ENCODE peak calls at places on chromosomes 11 and 22, in nine cellular contexts. F is spleen, K is HCT116, Z is adrenal gland, E is ovary, B is uterus, A is stomach, T is transverse colon, D is IMR-90. I is an unnamed sample.
A peak's percentile ranks its signal among the peaks of the same experiment; 100 is the strongest.

GRCh38 chr22:49590851-49591445 is 236.7 kb downstream of the BRD1 start:
- DNase-seq in B (no peak), E (no peak), F (no peak), T (peak; percentile 3), Z (no peak), D (no peak), A (no peak), K (no peak), I (no peak)

GRCh38 chr22:39277135-39277607 is 32.4 kb upstream of the PDGFB start:
- DNase-seq in F (no peak), Z (no peak), A (no peak), B (no peak), D (peak; percentile 92), K (no peak), E (no peak), T (no peak), I (no peak)

GRCh38 chr11:113141010-113141409 is 173.4 kb upstream of the TTC12 start:
- DNase-seq in D (no peak), F (no peak), A (no peak), K (no peak), Z (no peak), T (no peak), B (no peak), E (no peak), I (no peak)

GRCh38 chr11:64765841-64766682 is 6.3 kb upstream of the PYGM start:
- DNase-seq in K (no peak), A (no peak), E (no peak), F (peak; percentile 78), D (no peak), Z (peak; percentile 53), B (no peak), T (no peak), I (no peak)

GRCh38 chr11:62687508-62688396 is 1.6 kb downstream of the LRRN4CL start:
- DNase-seq in D (no peak), K (no peak), E (no peak), T (no peak), B (no peak), F (no peak), A (no peak), Z (no peak), I (no peak)

GRCh38 chr22:32997295-32997694 is 60.9 kb downstream of the SYN3 start:
- DNase-seq in B (no peak), E (no peak), K (no peak), F (no peak), T (no peak), Z (no peak), D (no peak), A (no peak), I (no peak)

GRCh38 chr11:45180888-45181594 is 34.6 kb downstream of the PRDM11 start:
- DNase-seq in Z (peak; percentile 66), T (peak; percentile 76), K (peak; percentile 31), D (peak; percentile 41), A (peak; percentile 71), F (no peak), E (peak; percentile 84), B (peak; percentile 77), I (peak; percentile 42)

GRCh38 chr22:21447694-21448402 is 19.3 kb upstream of the TMEM191C start:
- DNase-seq in E (no peak), T (no peak), B (peak; percentile 11), F (peak; percentile 55), D (no peak), Z (no peak), A (peak; percentile 21), K (no peak), I (no peak)

GRCh38 chr11:96019810-96020747 is 96.2 kb upstream of the MTMR2 start:
- DNase-seq in Z (no peak), T (no peak), F (no peak), K (no peak), B (no peak), E (no peak), A (no peak), D (no peak), I (no peak)

DNA sequence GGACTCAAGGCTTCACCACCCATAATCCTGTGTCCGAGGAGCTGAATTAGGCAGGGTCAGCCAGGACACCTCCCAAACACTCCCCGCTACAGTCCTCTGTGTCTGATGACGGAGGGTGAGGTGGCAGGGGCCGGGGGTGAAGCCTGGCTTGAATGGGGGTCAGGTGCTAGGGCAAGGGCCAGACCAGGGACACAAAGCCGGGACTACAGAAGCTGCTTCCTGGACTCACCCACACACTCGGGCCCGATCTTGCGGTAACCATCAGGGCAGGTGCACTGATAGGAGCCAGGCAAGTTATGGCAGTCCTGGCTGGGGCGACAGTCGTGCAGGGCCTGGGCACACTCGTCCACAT is 2.3 kb downstream of the EFEMP2 start:
- DNase-seq in Z (no peak), F (peak; percentile 80), T (no peak), E (peak; percentile 21), B (no peak), D (no peak), K (no peak), A (no peak), I (no peak)
- TF ChIP-seq POLR2A in Z (no peak), F (no peak), T (no peak), E (no peak), B (no peak), D (no peak), K (no peak), A (no peak), I (no peak)

GRCh38 chr22:48080304-48081165 is 1318.1 kb downstream of the TBC1D22A start:
- DNase-seq in A (no peak), D (no peak), B (no peak), K (no peak), F (no peak), T (no peak), E (no peak), Z (no peak), I (no peak)

GRCh38 chr22:48084041-48084748 is 1321.7 kb downstream of the TBC1D22A start:
- DNase-seq in Z (no peak), B (no peak), D (no peak), A (no peak), E (no peak), F (peak; percentile 69), T (no peak), K (no peak), I (no peak)

GRCh38 chr22:48083502-48083901 is 1321.1 kb downstream of the TBC1D22A start:
- DNase-seq in B (no peak), K (no peak), Z (no peak), D (no peak), F (peak; percentile 54), E (no peak), T (no peak), A (no peak), I (no peak)

GRCh38 chr22:48081281-48081680 is 1318.8 kb downstream of the TBC1D22A start:
- DNase-seq in A (no peak), B (no peak), E (no peak), Z (no peak), T (no peak), D (no peak), K (no peak), F (no peak), I (no peak)

GRCh38 chr22:48082284-48082683 is 1319.8 kb downstream of the TBC1D22A start:
- DNase-seq in T (no peak), Z (no peak), D (no peak), B (no peak), A (no peak), F (peak; percentile 54), E (no peak), K (no peak), I (no peak)
- H3K9me3 ChIP-seq in T (no peaks in the 10 kb centered on the region), Z (no peaks in the 10 kb centered on the region), D (peaks cover 63% of the 10 kb centered on the region), B (no peaks in the 10 kb centered on the region), A (no peaks in the 10 kb centered on the region), F (no peaks in the 10 kb centered on the region), E (no peaks in the 10 kb centered on the region), K (no peaks in the 10 kb centered on the region), I (no peaks in the 10 kb centered on the region)

DNA sequence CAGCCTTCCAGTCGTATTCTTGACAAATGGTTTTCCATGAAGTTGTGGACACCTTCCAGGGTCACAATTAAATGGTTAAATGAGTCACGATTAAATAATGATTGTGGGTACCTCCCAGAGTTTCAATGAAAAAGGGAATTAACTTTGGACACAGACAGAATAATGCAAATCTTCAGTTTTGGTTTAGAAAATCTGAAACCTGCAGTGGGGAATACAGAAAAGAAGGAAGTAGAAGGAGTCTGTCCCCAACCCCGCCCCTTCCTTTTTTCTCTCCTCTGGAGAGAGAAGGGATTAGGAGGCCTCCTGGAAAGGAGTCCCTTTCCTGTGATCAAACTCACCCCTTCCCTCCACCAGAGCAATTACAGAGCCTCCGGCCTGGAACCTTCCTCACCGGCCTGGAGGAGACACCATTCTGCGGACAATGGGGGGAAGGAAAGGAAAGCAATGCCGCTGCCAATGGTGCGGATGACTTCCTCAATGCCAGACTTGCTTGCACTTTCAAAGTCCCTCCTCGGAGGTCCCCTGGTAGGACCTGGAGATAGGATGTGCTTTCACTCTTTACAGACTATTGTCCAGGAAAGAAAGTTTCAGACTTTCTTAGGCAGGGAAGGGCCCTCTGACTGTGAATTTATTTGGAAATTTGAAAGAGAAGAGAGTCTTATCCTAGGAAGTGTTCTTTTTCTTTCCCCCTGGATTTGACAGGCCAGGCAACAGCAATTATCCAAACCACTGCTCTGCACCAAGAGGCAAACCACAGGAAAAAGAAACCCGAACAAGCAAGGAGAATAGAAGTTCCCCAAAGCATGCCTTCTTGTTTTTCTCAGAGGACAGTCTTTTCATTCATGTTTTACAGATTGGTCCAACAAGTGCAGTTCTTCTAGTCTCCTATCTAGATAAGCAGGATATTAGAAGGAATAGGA is 86.8 kb downstream of the PTPRJ start:
- DNase-seq in A (no peak), Z (no peak), F (peak; percentile 62), D (no peak), E (no peak), T (no peak), B (no peak), K (no peak), I (no peak)
- TF ChIP-seq POLR2A in A (no peak), Z (no peak), F (no peak), D (no peak), E (no peak), T (no peak), B (no peak), K (no peak), I (no peak)

GRCh38 chr11:76683496-76684095 is 13.0 kb upstream of the LRRC32 start:
- DNase-seq in B (no peak), E (no peak), D (no peak), T (no peak), F (no peak), A (no peak), K (no peak), Z (no peak), I (no peak)

GRCh38 chr11:76685237-76685636 is 14.7 kb upstream of the LRRC32 start:
- DNase-seq in K (no peak), F (no peak), B (no peak), A (no peak), E (no peak), D (no peak), Z (no peak), T (no peak), I (no peak)

GRCh38 chr11:76680517-76681425 is 10.2 kb upstream of the LRRC32 start:
- DNase-seq in K (peak; percentile 41), Z (peak; percentile 69), D (peak; percentile 66), B (peak; percentile 74), T (peak; percentile 72), A (peak; percentile 66), F (peak; percentile 85), E (peak; percentile 78), I (no peak)

GRCh38 chr11:76684470-76684869 is 13.9 kb upstream of the LRRC32 start:
- DNase-seq in T (no peak), Z (no peak), F (no peak), E (no peak), A (no peak), D (no peak), K (no peak), B (no peak), I (no peak)

DNA sequence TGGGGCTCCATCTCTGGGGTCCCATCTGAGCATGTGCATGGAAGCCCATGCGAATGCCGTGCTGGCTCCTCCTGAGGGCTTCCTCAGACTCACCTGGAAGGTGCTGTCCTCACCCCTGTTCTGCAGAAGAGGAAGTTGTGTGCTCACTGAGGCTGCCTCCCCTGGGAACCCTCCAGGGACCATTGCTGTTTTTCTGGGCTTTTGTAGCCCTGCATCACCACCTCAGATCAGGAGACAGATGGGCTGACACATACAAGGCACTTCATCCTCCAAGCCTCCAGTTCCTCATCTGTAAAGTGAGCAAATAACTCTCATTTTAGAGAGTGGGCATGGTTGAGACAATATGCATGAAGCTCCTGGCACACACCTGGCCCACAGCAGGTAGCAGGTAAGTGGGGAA is 12.1 kb upstream of the LRRC32 start:
- DNase-seq in T (no peak), B (no peak), K (no peak), E (no peak), F (no peak), A (no peak), D (no peak), Z (no peak), I (no peak)
- H3K9me3 ChIP-seq in T (no peaks in the 10 kb centered on the region), B (no peaks in the 10 kb centered on the region), K (no peaks in the 10 kb centered on the region), E (no peaks in the 10 kb centered on the region), F (no peaks in the 10 kb centered on the region), A (no peaks in the 10 kb centered on the region), D (peaks cover 7% of the 10 kb centered on the region), Z (no peaks in the 10 kb centered on the region), I (no peaks in the 10 kb centered on the region)